ENCODE peak calls at places on chromosomes 13 and 19, in seven cellular contexts. B is activated CD4-positive, alpha-beta T cell treated with anti-CD3 and anti-CD28 coated beads for 24 hours; S is AG09319; L is pulmonary artery endothelial cell; O is caudate nucleus; X is NCI-H774; V is NCI-H1105. Q is an unnamed sample.

GRCh38 chr13:92745233-92745632 is 481.4 kb upstream of the GPC6 start:
- DNase-seq in B (no peak), S (no peak), L (no peak), O (no peak), X (no peak), V (no peak), Q (no peak)

GRCh38 chr19:11242864-11243797 is 3.7 kb downstream of the ANGPTL8 start:
- DNase-seq in B (peak), S (peak), L (peak), O (peak), X (peak), V (peak), Q (peak)

GRCh38 chr13:31321457-31321856 is 121.7 kb downstream of the B3GLCT start:
- DNase-seq in B (no peak), S (no peak), L (no peak), O (no peak), X (no peak), V (no peak), Q (no peak)

GRCh38 chr19:51016798-51017683 is 2.5 kb downstream of the KLK10 start:
- DNase-seq in B (peak), S (no peak), L (no peak), O (no peak), X (peak), V (peak), Q (peak)

GRCh38 chr13:50030315-50030714 is 15.1 kb downstream of the KCNRG start:
- DNase-seq in B (no peak), S (no peak), L (no peak), O (no peak), X (no peak), V (no peak), Q (no peak)

GRCh38 chr13:23488442-23488841 is 54.9 kb upstream of the SACS start:
- DNase-seq in B (no peak), S (no peak), L (no peak), O (no peak), X (peak), V (no peak), Q (no peak)

GRCh38 chr13:81591528-81592220 is 1250.7 kb upstream of the SPRY2 start:
- DNase-seq in B (no peak), S (no peak), L (no peak), O (no peak), X (no peak), V (no peak), Q (no peak)

GRCh38 chr19:44718441-44719261 is 19.7 kb downstream of the CEACAM16 start:
- DNase-seq in B (no peak), S (no peak), L (peak), O (no peak), X (peak), V (no peak), Q (no peak)

GRCh38 chr13:28631792-28632191 is 27.1 kb upstream of the POMP start:
- DNase-seq in B (no peak), S (no peak), L (no peak), O (no peak), X (no peak), V (no peak), Q (no peak)

GRCh38 chr13:91904597-91904996 is 506.2 kb downstream of the GPC5 start:
- DNase-seq in B (no peak), S (no peak), L (no peak), O (no peak), X (no peak), V (no peak), Q (no peak)

GRCh38 chr13:79404361-79404760 is 1.7 kb downstream of the RBM26 start:
- DNase-seq in B (no peak), S (no peak), L (no peak), O (no peak), X (no peak), V (no peak), Q (no peak)

GRCh38 chr19:19464339-19465098 is 50.8 kb downstream of the TSSK6 start:
- DNase-seq in B (no peak), S (no peak), L (no peak), O (no peak), X (no peak), V (no peak), Q (no peak)

GRCh38 chr19:41886761-41887710 is 4.1 kb downstream of the ARHGEF1 start:
- DNase-seq in B (no peak), S (no peak), L (no peak), O (no peak), X (no peak), V (no peak), Q (peak)

GRCh38 chr19:44809856-44810554 is 1.1 kb downstream of the BCAM start:
- DNase-seq in B (no peak), S (no peak), L (no peak), O (no peak), X (no peak), V (no peak), Q (no peak)

GRCh38 chr19:29529646-29530548 is 4.1 kb downstream of the VSTM2B start:
- DNase-seq in B (no peak), S (no peak), L (no peak), O (no peak), X (no peak), V (no peak), Q (no peak)

GRCh38 chr13:95660981-95661581 is 15.9 kb upstream of the DNAJC3 start:
- DNase-seq in B (no peak), S (no peak), L (no peak), O (no peak), X (no peak), V (peak), Q (no peak)

GRCh38 chr13:40983269-40983668 is 35.8 kb downstream of the ELF1 start:
- DNase-seq in B (no peak), S (no peak), L (no peak), O (no peak), X (no peak), V (no peak), Q (no peak)

GRCh38 chr19:45251452-45252354 is 632 bp downstream of the MARK4 start:
- DNase-seq in B (no peak), S (no peak), L (no peak), O (no peak), X (no peak), V (no peak), Q (no peak)

GRCh38 chr19:2051771-2052704 is 994 bp upstream of the MKNK2 start:
- DNase-seq in B (no peak), S (no peak), L (no peak), O (no peak), X (no peak), V (no peak), Q (no peak)

GRCh38 chr13:24911135-24911524 is 147.2 kb downstream of the RNF17 start:
- DNase-seq in B (no peak), S (no peak), L (no peak), O (no peak), X (no peak), V (no peak), Q (no peak)

GRCh38 chr19:29714371-29714952 is 599 bp downstream of the C19orf12 start:
- DNase-seq in B (no peak), S (no peak), L (no peak), O (no peak), X (no peak), V (no peak), Q (peak)

GRCh38 chr19:13057147-13057572 is 45.5 kb downstream of the LYL1 start:
- DNase-seq in B (no peak), S (no peak), L (no peak), O (no peak), X (peak), V (peak), Q (no peak)

GRCh38 chr13:66635526-66635925 is 594.6 kb downstream of the PCDH9 start:
- DNase-seq in B (no peak), S (no peak), L (peak), O (no peak), X (no peak), V (no peak), Q (no peak)

Q was measured in stimulated activated CD8-positive, alpha-beta memory T cell treated with anti-CD3 and anti-CD28 coated beads, Interleukin-4, amount 100 ng/mL, for 24 hours.